ENCODE peak calls at places on chromosomes 12 and 14, in six cellular contexts. F is cardiac fibroblast, X is Peyer's patch, O is body of pancreas, J is HCT116, W is fibroblast of mammary gland. A is an unnamed sample.

GRCh38 chr12:82954064-82954463 is 267.4 kb downstream of the TMTC2 start:
- DNase-seq in F (no peak), X (no peak), O (no peak), J (no peak), W (no peak), A (no peak)

GRCh38 chr12:21894792-21895392 is 46.3 kb downstream of the ABCC9 start:
- DNase-seq in F (no peak), X (no peak), O (no peak), J (no peak), W (peak; percentile 16), A (no peak)

GRCh38 chr14:97657609-97658008 is 860.4 kb downstream of the VRK1 start:
- DNase-seq in F (no peak), X (no peak), O (no peak), J (no peak), W (no peak), A (no peak)

GRCh38 chr14:63308723-63309317 is 9.9 kb downstream of the GPHB5 start:
- DNase-seq in F (peak; percentile 28), X (no peak), O (no peak), J (peak; percentile 40), W (peak; percentile 15), A (no peak)

GRCh38 chr14:102293784-102294183 is 11.2 kb downstream of the MOK start:
- DNase-seq in F (peak; percentile 64), X (no peak), O (no peak), J (no peak), W (peak; percentile 72), A (no peak)

GRCh38 chr12:11855993-11856374 is 206.5 kb downstream of the ETV6 start:
- DNase-seq in F (no peak), X (no peak), O (no peak), J (no peak), W (no peak), A (no peak)

GRCh38 chr12:128856035-128856790 is 2.9 kb downstream of the GLT1D1 start:
- DNase-seq in F (no peak), X (no peak), O (no peak), J (no peak), W (no peak), A (no peak)

GRCh38 chr12:2826036-2826435 is 8.8 kb downstream of the NRIP2 start:
- DNase-seq in F (no peak), X (no peak), O (no peak), J (no peak), W (no peak), A (no peak)

GRCh38 chr14:94397899-94398479 is 9.6 kb upstream of the SERPINA1 start:
- DNase-seq in F (no peak), X (no peak), O (no peak), J (no peak), W (no peak), A (no peak)

GRCh38 chr12:76863005-76863670 is 15.7 kb downstream of the CSRP2 start:
- DNase-seq in F (peak; percentile 36), X (no peak), O (no peak), J (no peak), W (peak; percentile 70), A (no peak)

GRCh38 chr12:39294712-39295111 is 148.2 kb downstream of the KIF21A start:
- DNase-seq in F (no peak), X (no peak), O (no peak), J (no peak), W (no peak), A (no peak)

GRCh38 chr12:15899282-15899870 is 11.8 kb upstream of the DERA start:
- DNase-seq in F (peak; percentile 36), X (no peak), O (no peak), J (no peak), W (peak; percentile 32), A (no peak)

GRCh38 chr12:66004922-66005703 is 125.4 kb downstream of the LLPH start:
- DNase-seq in F (no peak), X (no peak), O (no peak), J (no peak), W (no peak), A (no peak)

GRCh38 chr14:36941783-36942521 is 230.5 kb downstream of the SLC25A21 start:
- DNase-seq in F (peak; percentile 67), X (peak; percentile 17), O (peak; percentile 68), J (peak; percentile 60), W (peak; percentile 71), A (peak; percentile 67)

GRCh38 chr14:55107766-55108554 is 21.1 kb upstream of the LGALS3 start:
- DNase-seq in F (peak; percentile 99), X (peak; percentile 36), O (peak; percentile 92), J (peak; percentile 91), W (peak; percentile 99), A (no peak)

GRCh38 chr14:68249534-68250517 is 430.2 kb downstream of the RAD51B start:
- DNase-seq in F (peak; percentile 76), X (no peak), O (no peak), J (peak; percentile 74), W (peak; percentile 79), A (no peak)

GRCh38 chr12:67519824-67520433 is 128.6 kb upstream of the DYRK2 start:
- DNase-seq in F (no peak), X (no peak), O (no peak), J (no peak), W (no peak), A (no peak)

GRCh38 chr12:72738811-72739210 is 466.6 kb downstream of the TRHDE start:
- DNase-seq in F (no peak), X (no peak), O (no peak), J (no peak), W (no peak), A (no peak)

GRCh38 chr14:64929003-64929337 is 13.6 kb downstream of the GPX2 start:
- DNase-seq in F (no peak), X (no peak), O (no peak), J (no peak), W (no peak), A (no peak)

GRCh38 chr14:50778757-50779483 is 52.0 kb downstream of the NIN start:
- DNase-seq in F (no peak), X (no peak), O (no peak), J (no peak), W (peak; percentile 86), A (no peak)

GRCh38 chr12:21666722-21667121 is 9.1 kb upstream of the LDHB start:
- DNase-seq in F (no peak), X (no peak), O (no peak), J (no peak), W (no peak), A (no peak)

GRCh38 chr14:102491366-102491765 is 18.2 kb downstream of the ANKRD9 start:
- DNase-seq in F (no peak), X (no peak), O (no peak), J (no peak), W (no peak), A (no peak)

GRCh38 chr14:50311337-50311973 is 574 bp downstream of the L2HGDH start:
- DNase-seq in F (peak; percentile 31), X (no peak), O (no peak), J (no peak), W (no peak), A (no peak)

GRCh38 chr14:91142214-91142668 is 28.4 kb downstream of the DGLUCY start:
- DNase-seq in F (no peak), X (peak; percentile 34), O (no peak), J (no peak), W (no peak), A (no peak)

GRCh38 chr14:79986251-79986650 is 225.1 kb downstream of the DIO2 start:
- DNase-seq in F (no peak), X (no peak), O (no peak), J (no peak), W (no peak), A (no peak)

GRCh38 chr14:34851395-34851794 is 23.8 kb downstream of the BAZ1A start:
- DNase-seq in F (peak; percentile 77), X (no peak), O (no peak), J (no peak), W (peak; percentile 90), A (no peak)

GRCh38 chr12:64385468-64385867 is 5.1 kb downstream of the C12orf56 start:
- DNase-seq in F (no peak), X (no peak), O (no peak), J (peak; percentile 47), W (peak; percentile 80), A (no peak)

DNA sequence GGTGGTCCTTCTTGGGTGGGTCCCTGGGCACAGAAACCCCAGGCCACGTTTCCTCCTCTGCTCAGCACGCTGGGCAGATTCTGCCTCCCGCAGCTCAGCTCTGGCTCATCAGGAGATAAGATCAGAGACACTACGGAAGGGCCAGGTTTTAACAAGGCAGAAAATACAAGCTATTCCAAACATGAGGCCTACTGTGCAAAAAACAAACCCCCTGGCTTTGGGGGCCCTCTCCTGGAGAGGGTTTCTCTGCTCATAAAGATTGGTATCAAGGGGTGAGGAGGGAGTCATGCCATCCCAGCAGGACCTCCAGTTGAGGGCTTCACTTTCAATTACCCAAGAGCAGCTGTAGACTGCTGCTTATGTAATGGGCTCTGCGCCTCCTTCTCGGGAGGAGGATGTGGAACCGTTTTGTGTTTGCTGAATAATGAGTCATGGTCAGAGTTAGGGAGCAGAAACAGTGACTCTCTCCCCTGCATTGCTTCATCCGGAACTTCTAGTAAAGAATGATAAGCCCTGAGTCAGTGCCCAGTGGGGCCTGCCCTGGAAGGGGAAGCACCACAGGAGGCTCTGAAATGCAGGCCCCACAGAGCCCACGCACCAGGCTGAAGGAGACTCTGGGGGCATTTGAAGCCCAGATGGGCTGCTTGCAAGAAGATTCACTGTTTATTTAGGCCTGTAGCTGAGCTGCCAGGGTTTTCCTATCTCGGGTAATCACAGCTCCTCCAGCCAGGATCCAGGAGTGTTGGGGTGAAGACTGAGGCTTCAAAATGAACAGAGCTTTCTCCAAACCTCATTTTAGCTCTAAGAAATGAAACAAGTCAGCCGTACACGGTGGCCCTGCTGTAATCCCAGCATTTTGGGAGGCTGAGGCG is 79.3 kb downstream of the SSPN start:
- DNase-seq in F (peak; percentile 98), X (peak; percentile 66), O (peak; percentile 90), J (peak; percentile 71), W (peak; percentile 99), A (no peak)
- TF ChIP-seq CTCF in F (peak; percentile 15), X (no peak), O (no peak), J (no peak), W (peak; percentile 3), A (no peak)

GRCh38 chr14:24083462-24083861 is 10.6 kb upstream of the PCK2 start:
- DNase-seq in F (no peak), X (no peak), O (no peak), J (no peak), W (no peak), A (no peak)
- TF ChIP-seq CTCF in F (no peak), X (no peak), O (no peak), J (no peak), W (no peak), A (no peak)

GRCh38 chr12:106224392-106224706 is 23.5 kb downstream of the CKAP4 start:
- DNase-seq in F (no peak), X (no peak), O (no peak), J (no peak), W (no peak), A (no peak)
- TF ChIP-seq CTCF in F (no peak), X (no peak), O (no peak), J (no peak), W (no peak), A (no peak)

DNA sequence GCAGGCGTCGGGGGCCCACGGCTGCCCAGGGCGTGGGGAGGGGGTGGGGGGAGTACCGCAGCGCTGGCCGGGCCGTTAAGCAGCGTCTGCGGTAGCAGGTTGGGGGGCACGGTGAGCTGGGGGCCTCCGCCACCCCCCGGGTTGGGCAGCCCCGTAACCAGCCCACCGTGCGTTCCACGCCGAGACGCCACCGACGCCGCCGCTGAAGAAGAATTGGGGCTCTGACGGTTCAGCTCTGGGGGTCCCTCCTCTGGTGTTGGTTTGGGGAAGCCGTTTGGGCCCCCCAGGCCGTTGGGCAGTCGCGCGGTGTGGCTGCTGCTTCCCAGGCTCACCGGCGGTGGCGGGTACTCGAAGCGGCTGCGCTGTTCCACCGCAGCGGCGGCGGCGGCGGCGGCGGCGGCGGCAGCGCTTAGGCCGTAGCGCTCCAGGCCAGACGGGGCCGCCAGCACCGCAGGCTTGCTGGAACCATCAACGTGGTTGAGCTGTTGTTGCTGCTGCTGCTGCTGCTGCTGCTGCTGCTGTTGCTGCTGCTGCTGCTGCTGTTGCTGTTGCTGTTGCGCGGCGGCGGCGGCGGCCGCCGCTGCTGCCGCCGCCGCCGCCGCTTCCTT is 1.5 kb downstream of the IRF2BPL start:
- DNase-seq in F (peak; percentile 72), X (peak; percentile 47), O (peak; percentile 64), J (no peak), W (peak; percentile 58), A (peak; percentile 32)
- TF ChIP-seq CTCF in F (no peak), X (peak; percentile 28), O (peak; percentile 23), J (no peak), W (no peak), A (no peak)

A was measured in progenitor cell of endocrine pancreas.